ENCODE peak calls at places on chromosomes 13 and 19, in five cellular contexts. One of them, this sample, is unnamed.

GRCh38 chr13:110680852-110681251 is 25.1 kb downstream of the CARS2 start:
- DNase-seq in PC-9: peak; percentile 35
- DNase-seq in breast epithelium: no peak
- DNase-seq in thoracic aorta: no peak
- DNase-seq in colonic mucosa: no peak
- DNase-seq in this sample: no peak

GRCh38 chr19:47608908-47609879 is at the start of gene BICRA:
- DNase-seq in PC-9: peak; percentile 69
- DNase-seq in breast epithelium: peak; percentile 82
- DNase-seq in thoracic aorta: peak; percentile 42
- DNase-seq in colonic mucosa: peak; percentile 74
- DNase-seq in this sample: peak; percentile 90

GRCh38 chr13:50119593-50119992 is 104.3 kb downstream of the KCNRG start:
- DNase-seq in PC-9: no peak
- DNase-seq in breast epithelium: no peak
- DNase-seq in thoracic aorta: no peak
- DNase-seq in colonic mucosa: no peak
- DNase-seq in this sample: no peak

GRCh38 chr19:41928221-41928683 is at the start of gene ERFL:
- DNase-seq in PC-9: no peak
- DNase-seq in breast epithelium: no peak
- DNase-seq in thoracic aorta: no peak
- DNase-seq in colonic mucosa: peak; percentile 50
- DNase-seq in this sample: no peak

GRCh38 chr13:63041640-63042414 is 1626.2 kb upstream of the PCDH20 start:
- DNase-seq in PC-9: no peak
- DNase-seq in breast epithelium: no peak
- DNase-seq in thoracic aorta: no peak
- DNase-seq in colonic mucosa: no peak
- DNase-seq in this sample: no peak

GRCh38 chr19:18650048-18650435 is 13.2 kb downstream of the KLHL26 start:
- DNase-seq in PC-9: no peak
- DNase-seq in breast epithelium: no peak
- DNase-seq in thoracic aorta: no peak
- DNase-seq in colonic mucosa: peak; percentile 39
- DNase-seq in this sample: no peak

GRCh38 chr19:15429825-15430467 is 11.2 kb upstream of the AKAP8L start:
- DNase-seq in PC-9: no peak
- DNase-seq in breast epithelium: no peak
- DNase-seq in thoracic aorta: no peak
- DNase-seq in colonic mucosa: no peak
- DNase-seq in this sample: no peak

GRCh38 chr13:35953537-35954206 is 177.5 kb downstream of the DCLK1 start:
- DNase-seq in PC-9: peak; percentile 42
- DNase-seq in breast epithelium: no peak
- DNase-seq in thoracic aorta: peak; percentile 25
- DNase-seq in colonic mucosa: peak; percentile 58
- DNase-seq in this sample: no peak

GRCh38 chr13:30307194-30307965 is at the start of gene KATNAL1:
- DNase-seq in PC-9: no peak
- DNase-seq in breast epithelium: peak; percentile 65
- DNase-seq in thoracic aorta: peak; percentile 8
- DNase-seq in colonic mucosa: peak; percentile 78
- DNase-seq in this sample: peak; percentile 84

GRCh38 chr19:42290523-42291436 is 11.2 kb upstream of the PRR19 start:
- DNase-seq in PC-9: no peak
- DNase-seq in breast epithelium: no peak
- DNase-seq in thoracic aorta: no peak
- DNase-seq in colonic mucosa: no peak
- DNase-seq in this sample: no peak

GRCh38 chr13:23960566-23961156 is 63.4 kb upstream of the C1QTNF9B start:
- DNase-seq in PC-9: peak; percentile 40
- DNase-seq in breast epithelium: no peak
- DNase-seq in thoracic aorta: no peak
- DNase-seq in colonic mucosa: no peak
- DNase-seq in this sample: no peak

GRCh38 chr13:29810145-29810742 is 40.2 kb downstream of the UBL3 start:
- DNase-seq in PC-9: no peak
- DNase-seq in breast epithelium: no peak
- DNase-seq in thoracic aorta: no peak
- DNase-seq in colonic mucosa: no peak
- DNase-seq in this sample: no peak

GRCh38 chr13:103277099-103277498 is 210.9 kb upstream of the SLC10A2 start:
- DNase-seq in PC-9: no peak
- DNase-seq in breast epithelium: no peak
- DNase-seq in thoracic aorta: no peak
- DNase-seq in colonic mucosa: no peak
- DNase-seq in this sample: no peak

GRCh38 chr13:52954838-52955237 is 73.8 kb upstream of the OLFM4 start:
- DNase-seq in PC-9: no peak
- DNase-seq in breast epithelium: no peak
- DNase-seq in thoracic aorta: no peak
- DNase-seq in colonic mucosa: no peak
- DNase-seq in this sample: no peak

GRCh38 chr13:52945348-52945747 is 83.3 kb upstream of the OLFM4 start:
- DNase-seq in PC-9: no peak
- DNase-seq in breast epithelium: no peak
- DNase-seq in thoracic aorta: no peak
- DNase-seq in colonic mucosa: no peak
- DNase-seq in this sample: no peak

GRCh38 chr13:52950436-52950960 is 78.1 kb upstream of the OLFM4 start:
- DNase-seq in PC-9: no peak
- DNase-seq in breast epithelium: no peak
- DNase-seq in thoracic aorta: no peak
- DNase-seq in colonic mucosa: no peak
- DNase-seq in this sample: no peak

GRCh38 chr13:52949744-52950143 is 78.9 kb upstream of the OLFM4 start:
- DNase-seq in PC-9: no peak
- DNase-seq in breast epithelium: no peak
- DNase-seq in thoracic aorta: no peak
- DNase-seq in colonic mucosa: no peak
- DNase-seq in this sample: no peak

GRCh38 chr13:52949044-52949443 is 79.6 kb upstream of the OLFM4 start:
- DNase-seq in PC-9: no peak
- DNase-seq in breast epithelium: no peak
- DNase-seq in thoracic aorta: no peak
- DNase-seq in colonic mucosa: no peak
- DNase-seq in this sample: no peak
- TF ChIP-seq CTCF in PC-9: no peak
- TF ChIP-seq CTCF in breast epithelium: no peak
- TF ChIP-seq CTCF in thoracic aorta: no peak
- TF ChIP-seq CTCF in colonic mucosa: no peak
- TF ChIP-seq CTCF in this sample: no peak

GRCh38 chr19:45733160-45733810 is at the start of gene MEIOSIN:
- DNase-seq in PC-9: no peak
- DNase-seq in breast epithelium: no peak
- DNase-seq in thoracic aorta: no peak
- DNase-seq in colonic mucosa: no peak
- DNase-seq in this sample: no peak

GRCh38 chr19:45729774-45730388 is 815 bp downstream of the FBXO46 start:
- DNase-seq in PC-9: peak; percentile 46
- DNase-seq in breast epithelium: no peak
- DNase-seq in thoracic aorta: no peak
- DNase-seq in colonic mucosa: no peak
- DNase-seq in this sample: no peak

DNA sequence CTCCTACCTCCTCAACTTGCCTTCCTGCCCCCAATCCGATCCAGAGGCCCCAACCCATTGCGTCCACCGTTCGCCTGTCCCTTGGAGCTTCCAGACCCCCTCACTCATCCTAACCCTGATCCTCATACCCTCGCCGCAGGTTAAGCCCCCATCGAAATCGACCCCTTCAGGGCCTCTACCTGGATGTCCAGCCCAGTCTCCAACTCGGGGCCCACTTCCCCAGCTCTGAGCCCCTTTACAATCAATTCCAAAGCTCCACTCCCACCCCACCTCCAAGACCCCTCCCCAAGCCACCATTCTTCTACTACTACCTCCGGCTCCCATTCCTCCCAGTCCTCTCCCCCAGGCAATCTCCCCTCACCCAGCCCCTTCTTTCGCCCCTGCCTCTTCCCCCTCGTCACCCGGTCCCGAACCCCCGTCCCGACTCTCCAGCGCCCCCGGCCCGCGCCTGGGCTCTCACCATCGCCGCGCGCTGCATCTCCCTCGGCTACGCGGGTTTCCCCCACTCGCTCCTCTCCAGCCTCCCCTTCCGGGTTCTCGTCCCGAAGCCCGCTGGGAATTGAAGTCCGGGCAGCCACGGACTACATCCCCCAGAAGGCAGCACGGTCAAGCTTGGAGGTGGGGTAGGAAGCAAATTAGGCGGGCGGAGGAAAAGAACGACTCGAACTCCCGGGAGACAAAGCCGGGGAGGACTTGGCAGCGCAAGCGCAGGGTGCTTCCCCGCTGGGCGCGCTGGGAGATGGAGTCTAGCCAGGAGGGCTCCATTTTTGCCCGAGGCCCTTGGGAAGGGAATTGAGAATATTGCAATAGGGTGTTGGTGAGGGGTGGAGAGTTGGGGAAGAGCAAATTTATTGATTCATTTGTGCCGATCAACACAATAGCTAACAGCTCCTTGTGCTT is at the start of gene FBXO46:
- DNase-seq in PC-9: peak; percentile 97
- DNase-seq in breast epithelium: peak; percentile 96
- DNase-seq in thoracic aorta: peak; percentile 94
- DNase-seq in colonic mucosa: peak; percentile 98
- DNase-seq in this sample: peak; percentile 95
- TF ChIP-seq CTCF in PC-9: no peak
- TF ChIP-seq CTCF in breast epithelium: no peak
- TF ChIP-seq CTCF in thoracic aorta: no peak
- TF ChIP-seq CTCF in colonic mucosa: no peak
- TF ChIP-seq CTCF in this sample: peak; percentile 24

GRCh38 chr19:56608274-56608964 is 13.3 kb downstream of the ZNF71 start:
- DNase-seq in PC-9: no peak
- DNase-seq in breast epithelium: no peak
- DNase-seq in thoracic aorta: no peak
- DNase-seq in colonic mucosa: no peak
- DNase-seq in this sample: no peak
- TF ChIP-seq CTCF in PC-9: no peak
- TF ChIP-seq CTCF in breast epithelium: no peak
- TF ChIP-seq CTCF in thoracic aorta: no peak
- TF ChIP-seq CTCF in colonic mucosa: no peak
- TF ChIP-seq CTCF in this sample: no peak

GRCh38 chr13:43783820-43784219 is 3.0 kb downstream of the ENOX1 start:
- DNase-seq in PC-9: peak; percentile 61
- DNase-seq in breast epithelium: no peak
- DNase-seq in thoracic aorta: no peak
- DNase-seq in colonic mucosa: no peak
- DNase-seq in this sample: no peak
- TF ChIP-seq CTCF in PC-9: no peak
- TF ChIP-seq CTCF in breast epithelium: no peak
- TF ChIP-seq CTCF in thoracic aorta: no peak
- TF ChIP-seq CTCF in colonic mucosa: no peak
- TF ChIP-seq CTCF in this sample: no peak

GRCh38 chr13:99528547-99528946 is 27.3 kb downstream of the TM9SF2 start:
- DNase-seq in PC-9: no peak
- DNase-seq in breast epithelium: no peak
- DNase-seq in thoracic aorta: no peak
- DNase-seq in colonic mucosa: no peak
- DNase-seq in this sample: no peak
- TF ChIP-seq CTCF in PC-9: peak; percentile 45
- TF ChIP-seq CTCF in breast epithelium: no peak
- TF ChIP-seq CTCF in thoracic aorta: no peak
- TF ChIP-seq CTCF in colonic mucosa: no peak
- TF ChIP-seq CTCF in this sample: peak; percentile 48